ENCODE peak calls at places on chromosomes 1 and 21, in seven cellular contexts. A is choroid plexus epithelial cell; D is stomach; N is cardiac fibroblast; X is GM23338; M is heart right ventricle; J is CD4-positive, alpha-beta T cell. H is an unnamed sample.

GRCh38 chr1:27686223-27686990 is 14.4 kb upstream of the IFI6 start:
- DNase-seq in A (no peak), D (peak; percentile 81), N (no peak), X (peak; percentile 33), M (no peak), J (no peak), H (no peak)

GRCh38 chr1:231139125-231139649 is 22.7 kb upstream of the TRIM67 start:
- DNase-seq in A (peak; percentile 94), D (no peak), N (peak; percentile 85), X (no peak), M (no peak), J (no peak), H (peak; percentile 48)

GRCh38 chr1:201946224-201946908 is at the start of gene LMOD1:
- DNase-seq in A (peak; percentile 93), D (peak; percentile 78), N (peak; percentile 81), X (peak; percentile 96), M (peak; percentile 81), J (no peak), H (peak; percentile 92)

GRCh38 chr1:187313115-187313514 is 484.4 kb downstream of the PLA2G4A start:
- DNase-seq in A (no peak), D (no peak), N (no peak), X (no peak), M (no peak), J (no peak), H (no peak)

GRCh38 chr1:204398197-204399125 is 13.2 kb downstream of the PPP1R15B start:
- DNase-seq in A (peak; percentile 82), D (peak; percentile 85), N (peak; percentile 71), X (peak; percentile 97), M (peak; percentile 19), J (no peak), H (peak; percentile 84)

GRCh38 chr1:243731974-243732373 is 118.1 kb downstream of the AKT3 start:
- DNase-seq in A (no peak), D (no peak), N (no peak), X (no peak), M (no peak), J (no peak), H (no peak)

GRCh38 chr1:242623118-242623517 is 98.6 kb upstream of the PLD5 start:
- DNase-seq in A (no peak), D (no peak), N (no peak), X (no peak), M (no peak), J (no peak), H (no peak)

GRCh38 chr1:14765773-14766172 is 167.3 kb downstream of the KAZN start:
- DNase-seq in A (no peak), D (no peak), N (no peak), X (no peak), M (no peak), J (no peak), H (no peak)

GRCh38 chr1:62325696-62326095 is 6.5 kb upstream of the KANK4 start:
- DNase-seq in A (peak; percentile 56), D (no peak), N (no peak), X (no peak), M (no peak), J (no peak), H (no peak)

GRCh38 chr1:4825841-4826450 is 171.5 kb downstream of the AJAP1 start:
- DNase-seq in A (peak; percentile 2), D (no peak), N (no peak), X (no peak), M (no peak), J (no peak), H (no peak)

GRCh38 chr1:31007462-31007991 is 58.0 kb downstream of the PUM1 start:
- DNase-seq in A (peak; percentile 82), D (no peak), N (peak; percentile 84), X (no peak), M (no peak), J (no peak), H (no peak)

GRCh38 chr1:4422496-4423289 is 231.7 kb upstream of the AJAP1 start:
- DNase-seq in A (peak; percentile 5), D (no peak), N (no peak), X (no peak), M (no peak), J (no peak), H (no peak)

GRCh38 chr1:203289281-203289981 is 15.9 kb upstream of the BTG2 start:
- DNase-seq in A (no peak), D (peak; percentile 56), N (no peak), X (no peak), M (peak; percentile 38), J (peak; percentile 74), H (no peak)

GRCh38 chr1:67683736-67684525 is 1.1 kb upstream of the GADD45A start:
- DNase-seq in A (no peak), D (no peak), N (peak; percentile 78), X (no peak), M (no peak), J (no peak), H (no peak)

GRCh38 chr1:94553931-94554330 is 12.4 kb upstream of the F3 start:
- DNase-seq in A (peak; percentile 18), D (no peak), N (no peak), X (no peak), M (no peak), J (no peak), H (no peak)

GRCh38 chr1:205060746-205061145 is 17.7 kb downstream of the CNTN2 start:
- DNase-seq in A (no peak), D (no peak), N (no peak), X (no peak), M (no peak), J (no peak), H (no peak)

GRCh38 chr1:19079541-19079940 is 123.1 kb upstream of the IFFO2 start:
- DNase-seq in A (no peak), D (no peak), N (no peak), X (no peak), M (no peak), J (no peak), H (no peak)

GRCh38 chr1:84774674-84775548 is 84.7 kb upstream of the SSX2IP start:
- DNase-seq in A (no peak), D (no peak), N (no peak), X (peak; percentile 79), M (no peak), J (no peak), H (no peak)

GRCh38 chr21:29656504-29657227 is 283.1 kb downstream of the GRIK1 start:
- DNase-seq in A (peak; percentile 60), D (no peak), N (peak; percentile 90), X (no peak), M (no peak), J (no peak), H (no peak)

GRCh38 chr1:220881918-220882891 is 3.0 kb downstream of the HLX start:
- DNase-seq in A (peak; percentile 67), D (no peak), N (peak; percentile 84), X (peak; percentile 92), M (peak; percentile 47), J (no peak), H (no peak)

GRCh38 chr1:107058245-107059032 is 2.0 kb downstream of the PRMT6 start:
- DNase-seq in A (no peak), D (no peak), N (no peak), X (no peak), M (no peak), J (no peak), H (no peak)

GRCh38 chr1:107056426-107057196 is at the start of gene PRMT6:
- DNase-seq in A (peak; percentile 71), D (peak; percentile 86), N (peak; percentile 73), X (peak; percentile 93), M (peak; percentile 82), J (peak; percentile 78), H (peak; percentile 90)

GRCh38 chr1:107061886-107062285 is 5.4 kb downstream of the PRMT6 start:
- DNase-seq in A (no peak), D (no peak), N (no peak), X (no peak), M (no peak), J (no peak), H (no peak)

GRCh38 chr1:107057197-107058133 is 991 bp downstream of the PRMT6 start:
- DNase-seq in A (peak; percentile 54), D (peak; percentile 73), N (peak; percentile 50), X (peak; percentile 79), M (peak; percentile 70), J (no peak), H (peak; percentile 85)
- TF ChIP-seq CTCF in A (no peak), D (no peak), N (no peak), X (no peak), M (no peak), J (no peak), H (no peak)

DNA sequence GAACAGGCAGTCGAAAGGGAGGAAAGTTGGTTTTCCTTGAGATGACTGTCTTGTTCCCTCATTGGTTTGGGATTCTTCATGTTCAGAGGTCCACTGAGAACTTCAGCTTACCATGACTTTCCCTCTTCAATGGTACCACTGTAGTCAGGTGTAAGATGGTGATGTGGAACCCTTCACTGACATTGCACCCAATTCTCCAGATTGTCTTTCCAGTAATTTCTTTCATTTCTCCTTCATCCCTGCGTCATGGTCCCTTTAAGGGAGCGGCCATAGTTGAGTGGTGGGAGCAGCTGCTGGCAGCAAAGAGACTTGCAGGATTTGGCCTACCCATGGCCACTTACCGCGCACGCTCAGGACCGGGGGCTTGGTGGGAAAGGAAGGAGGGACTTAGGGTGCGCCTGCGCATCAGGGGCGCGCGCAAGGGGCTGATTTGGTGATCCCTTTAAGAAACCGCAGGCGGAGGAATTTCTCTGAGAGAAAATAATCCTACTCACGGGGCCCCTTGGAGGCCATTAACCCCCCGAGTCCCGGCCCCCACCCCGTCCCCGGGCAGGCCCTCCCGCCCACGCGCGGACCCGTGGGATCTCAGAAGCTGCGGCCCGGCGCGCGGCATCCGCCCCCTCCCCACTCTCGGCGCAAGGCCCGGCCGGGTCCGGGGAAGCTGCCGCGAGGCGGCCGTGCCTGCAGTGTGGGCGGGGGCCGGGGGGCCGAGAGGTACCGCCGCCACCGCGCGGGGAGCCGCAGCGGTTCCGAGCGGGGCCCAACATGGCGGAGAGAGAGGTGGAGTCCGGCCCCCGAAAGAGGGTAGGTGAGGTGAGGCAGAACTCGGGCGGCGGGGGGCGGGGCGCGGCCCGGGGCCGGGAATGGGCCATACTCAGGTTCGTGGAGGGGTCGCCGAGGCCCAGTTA is at the start of gene ZMYM4:
- DNase-seq in A (peak; percentile 100), D (peak; percentile 92), N (peak; percentile 99), X (peak; percentile 98), M (peak; percentile 93), J (peak; percentile 81), H (peak; percentile 98)
- TF ChIP-seq CTCF in A (peak; percentile 21), D (no peak), N (no peak), X (no peak), M (no peak), J (no peak), H (peak; percentile 7)

GRCh38 chr1:212315907-212316306 is 30.7 kb downstream of the PPP2R5A start:
- DNase-seq in A (peak; percentile 52), D (no peak), N (peak; percentile 56), X (peak; percentile 78), M (no peak), J (no peak), H (no peak)
- TF ChIP-seq CTCF in A (peak; percentile 49), D (no peak), N (peak; percentile 14), X (peak; percentile 69), M (peak; percentile 37), J (peak; percentile 15), H (peak; percentile 32)

DNA sequence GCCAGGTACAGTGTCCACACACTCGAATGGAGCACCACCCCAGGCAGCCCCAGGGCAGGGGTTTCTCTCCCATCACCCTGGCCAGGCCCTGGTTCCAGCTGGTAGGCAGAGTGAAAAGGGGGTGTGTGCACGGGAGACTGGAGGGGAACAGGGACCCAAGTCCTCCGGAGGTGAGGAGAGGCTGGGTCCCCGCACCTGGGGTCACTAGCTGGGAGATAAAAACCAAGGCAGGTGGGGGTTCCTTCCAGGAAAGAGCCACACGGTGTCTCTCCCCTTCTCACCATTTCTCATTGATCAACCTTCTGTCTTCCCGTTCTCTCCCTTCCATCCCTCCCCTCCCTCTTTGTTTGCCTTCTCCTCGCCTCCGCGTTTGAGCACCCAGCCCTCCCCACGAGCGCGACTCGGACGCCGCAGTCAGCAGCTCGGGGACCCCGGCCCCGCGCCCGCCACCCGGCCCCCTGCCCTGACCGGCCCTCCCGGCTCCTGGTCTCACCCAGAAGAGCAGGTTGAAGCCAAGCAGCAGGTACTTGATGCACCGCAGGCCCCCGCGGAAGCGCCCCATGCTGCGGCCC is 346 bp downstream of the TSPAN2 start:
- DNase-seq in A (no peak), D (no peak), N (no peak), X (no peak), M (no peak), J (no peak), H (no peak)
- TF ChIP-seq CTCF in A (no peak), D (no peak), N (no peak), X (no peak), M (no peak), J (no peak), H (no peak)

H was measured in osteocyte.